ENCODE peak calls at places on chromosomes 11 and 22, in seven cellular contexts. F is tibial artery, G is transverse colon, K is lung, X is heart left ventricle, I is T-helper 1 cell, W is DMS153. R is an unnamed sample.

GRCh38 chr22:31102441-31103081 is 4.8 kb downstream of the SELENOM start:
- DNase-seq in F (peak), G (peak), K (no peak), X (no peak), I (no peak), W (no peak), R (peak)

GRCh38 chr11:2298795-2299747 is 2.6 kb downstream of the C11orf21 start:
- DNase-seq in F (peak), G (peak), K (peak), X (peak), I (no peak), W (peak), R (no peak)

GRCh38 chr11:68525930-68526329 is 65.4 kb downstream of the PPP6R3 start:
- DNase-seq in F (no peak), G (no peak), K (no peak), X (no peak), I (no peak), W (no peak), R (peak)

GRCh38 chr11:131824766-131825165 is 454.4 kb downstream of the NTM start:
- DNase-seq in F (no peak), G (no peak), K (no peak), X (no peak), I (no peak), W (no peak), R (no peak)

GRCh38 chr11:104738918-104739317 is 159.3 kb downstream of the CASP12 start:
- DNase-seq in F (no peak), G (no peak), K (no peak), X (no peak), I (no peak), W (no peak), R (no peak)

GRCh38 chr22:23181763-23182288 is 1.5 kb downstream of the BCR start:
- DNase-seq in F (peak), G (no peak), K (no peak), X (no peak), I (no peak), W (no peak), R (no peak)

GRCh38 chr11:18204771-18205170 is 31.8 kb downstream of the SAA4 start:
- DNase-seq in F (no peak), G (no peak), K (no peak), X (no peak), I (no peak), W (no peak), R (no peak)

GRCh38 chr11:76626921-76627391 is 43.6 kb downstream of the LRRC32 start:
- DNase-seq in F (no peak), G (no peak), K (no peak), X (no peak), I (no peak), W (no peak), R (peak)

GRCh38 chr11:72005347-72006260 is 6.9 kb downstream of the IL18BP start:
- DNase-seq in F (no peak), G (no peak), K (no peak), X (no peak), I (no peak), W (no peak), R (no peak)

GRCh38 chr11:88537613-88538012 is 200.1 kb upstream of the CTSC start:
- DNase-seq in F (no peak), G (no peak), K (no peak), X (no peak), I (no peak), W (no peak), R (no peak)

GRCh38 chr11:64296236-64296635 is 3.9 kb upstream of the CATSPERZ start:
- DNase-seq in F (no peak), G (no peak), K (no peak), X (no peak), I (no peak), W (no peak), R (peak)

GRCh38 chr22:26429458-26430238 is 588 bp downstream of the ASPHD2 start:
- DNase-seq in F (no peak), G (no peak), K (no peak), X (no peak), I (no peak), W (no peak), R (no peak)

GRCh38 chr11:15770798-15771414 is 585.4 kb downstream of the SOX6 start:
- DNase-seq in F (no peak), G (peak), K (no peak), X (peak), I (no peak), W (no peak), R (no peak)

GRCh38 chr22:27790396-27791216 is 10.9 kb downstream of the MN1 start:
- DNase-seq in F (no peak), G (no peak), K (no peak), X (no peak), I (no peak), W (no peak), R (no peak)

GRCh38 chr11:34300571-34301295 is 57.1 kb downstream of the ABTB2 start:
- DNase-seq in F (no peak), G (no peak), K (no peak), X (no peak), I (no peak), W (no peak), R (peak)

GRCh38 chr11:65640483-65641207 is 2.7 kb downstream of the SIPA1 start:
- DNase-seq in F (no peak), G (peak), K (no peak), X (peak), I (no peak), W (no peak), R (no peak)

GRCh38 chr11:86011175-86011574 is 57.7 kb downstream of the PICALM start:
- DNase-seq in F (no peak), G (no peak), K (no peak), X (no peak), I (no peak), W (no peak), R (no peak)

GRCh38 chr11:122852071-122852831 is 14.0 kb downstream of the CRTAM start:
- DNase-seq in F (no peak), G (no peak), K (no peak), X (no peak), I (no peak), W (no peak), R (peak)

GRCh38 chr11:44623321-44623715 is 57.9 kb downstream of the CD82 start:
- DNase-seq in F (peak), G (peak), K (peak), X (peak), I (no peak), W (no peak), R (no peak)

GRCh38 chr22:22893891-22894739 is 6.5 kb downstream of the IGLL5 start:
- DNase-seq in F (peak), G (no peak), K (no peak), X (no peak), I (no peak), W (no peak), R (no peak)

GRCh38 chr11:8689726-8690255 is 7.2 kb downstream of the RPL27A start:
- DNase-seq in F (no peak), G (no peak), K (no peak), X (no peak), I (no peak), W (no peak), R (peak)

GRCh38 chr11:75270896-75271415 is 30.4 kb downstream of the TPBGL start:
- DNase-seq in F (no peak), G (peak), K (no peak), X (no peak), I (no peak), W (no peak), R (no peak)

GRCh38 chr11:102552447-102553200 is 22.1 kb upstream of the MMP7 start:
- DNase-seq in F (no peak), G (no peak), K (peak), X (no peak), I (no peak), W (no peak), R (peak)

GRCh38 chr22:49767355-49768062 is 60.2 kb downstream of the BRD1 start:
- DNase-seq in F (peak), G (peak), K (no peak), X (no peak), I (no peak), W (peak), R (peak)

GRCh38 chr11:452203-452744 is 2.2 kb downstream of the PTDSS2 start:
- DNase-seq in F (no peak), G (no peak), K (no peak), X (no peak), I (no peak), W (no peak), R (no peak)

GRCh38 chr11:36447514-36447913 is 62.6 kb downstream of the TRAF6 start:
- DNase-seq in F (no peak), G (no peak), K (no peak), X (no peak), I (no peak), W (no peak), R (peak)